ENCODE peak calls at places on chromosomes 13 and 19, in six cellular contexts. One of them, this sample, is unnamed.

GRCh38 chr13:106691251-106691650 is 123.3 kb upstream of the ARGLU1 start:
- DNase-seq in body of pancreas: no peak
- DNase-seq in left ventricle myocardium inferior: no peak
- DNase-seq in pancreas: no peak
- DNase-seq in mucosa of descending colon: no peak
- DNase-seq in suprapubic skin: no peak
- DNase-seq in this sample: no peak

GRCh38 chr13:51614350-51614786 is 30.1 kb downstream of the WDFY2 start:
- DNase-seq in suprapubic skin: peak; percentile 74
- DNase-seq in left ventricle myocardium inferior: no peak
- DNase-seq in mucosa of descending colon: no peak
- DNase-seq in body of pancreas: peak; percentile 61
- DNase-seq in pancreas: peak; percentile 33
- DNase-seq in this sample: no peak

GRCh38 chr13:112980441-112980840 is 11.4 kb downstream of the MCF2L start:
- DNase-seq in body of pancreas: no peak
- DNase-seq in mucosa of descending colon: peak; percentile 17
- DNase-seq in pancreas: no peak
- DNase-seq in left ventricle myocardium inferior: no peak
- DNase-seq in suprapubic skin: no peak
- DNase-seq in this sample: no peak

GRCh38 chr13:30639671-30640070 is 22.0 kb downstream of the USPL1 start:
- DNase-seq in left ventricle myocardium inferior: no peak
- DNase-seq in suprapubic skin: no peak
- DNase-seq in mucosa of descending colon: no peak
- DNase-seq in pancreas: no peak
- DNase-seq in body of pancreas: no peak
- DNase-seq in this sample: no peak

GRCh38 chr19:44846455-44847143 is 502 bp downstream of the NECTIN2 start:
- DNase-seq in suprapubic skin: peak; percentile 83
- DNase-seq in left ventricle myocardium inferior: no peak
- DNase-seq in mucosa of descending colon: peak; percentile 68
- DNase-seq in body of pancreas: no peak
- DNase-seq in pancreas: peak; percentile 57
- DNase-seq in this sample: peak; percentile 69

GRCh38 chr19:4597278-4597974 is 37.9 kb upstream of the SEMA6B start:
- DNase-seq in pancreas: no peak
- DNase-seq in left ventricle myocardium inferior: no peak
- DNase-seq in mucosa of descending colon: no peak
- DNase-seq in suprapubic skin: no peak
- DNase-seq in body of pancreas: no peak
- DNase-seq in this sample: no peak

GRCh38 chr19:44066305-44066704 is 5.7 kb upstream of the ZNF284 start:
- DNase-seq in suprapubic skin: no peak
- DNase-seq in mucosa of descending colon: no peak
- DNase-seq in body of pancreas: no peak
- DNase-seq in pancreas: no peak
- DNase-seq in left ventricle myocardium inferior: no peak
- DNase-seq in this sample: no peak

GRCh38 chr13:37595162-37595561 is 3.4 kb downstream of the POSTN start:
- DNase-seq in pancreas: no peak
- DNase-seq in body of pancreas: no peak
- DNase-seq in suprapubic skin: no peak
- DNase-seq in left ventricle myocardium inferior: no peak
- DNase-seq in mucosa of descending colon: no peak
- DNase-seq in this sample: peak; percentile 46

GRCh38 chr19:50909240-50910070 is 1.7 kb downstream of the KLK4 start:
- DNase-seq in suprapubic skin: no peak
- DNase-seq in mucosa of descending colon: peak; percentile 88
- DNase-seq in pancreas: peak; percentile 21
- DNase-seq in body of pancreas: peak; percentile 69
- DNase-seq in left ventricle myocardium inferior: no peak
- DNase-seq in this sample: peak; percentile 94

GRCh38 chr19:38840583-38840968 is 9.0 kb upstream of the ECH1 start:
- DNase-seq in body of pancreas: peak; percentile 67
- DNase-seq in left ventricle myocardium inferior: no peak
- DNase-seq in pancreas: peak; percentile 70
- DNase-seq in mucosa of descending colon: no peak
- DNase-seq in suprapubic skin: no peak
- DNase-seq in this sample: no peak
- H3K36me3 ChIP-seq in body of pancreas: peaks cover 24% of the 10 kb centered on the region
- H3K36me3 ChIP-seq in left ventricle myocardium inferior: peaks cover 100% of the 10 kb centered on the region
- H3K36me3 ChIP-seq in pancreas: peaks cover 94% of the 10 kb centered on the region
- H3K36me3 ChIP-seq in mucosa of descending colon: peaks cover 58% of the 10 kb centered on the region
- H3K36me3 ChIP-seq in suprapubic skin: peaks cover 96% of the 10 kb centered on the region
- H3K36me3 ChIP-seq in this sample: peaks cover 94% of the 10 kb centered on the region

DNA sequence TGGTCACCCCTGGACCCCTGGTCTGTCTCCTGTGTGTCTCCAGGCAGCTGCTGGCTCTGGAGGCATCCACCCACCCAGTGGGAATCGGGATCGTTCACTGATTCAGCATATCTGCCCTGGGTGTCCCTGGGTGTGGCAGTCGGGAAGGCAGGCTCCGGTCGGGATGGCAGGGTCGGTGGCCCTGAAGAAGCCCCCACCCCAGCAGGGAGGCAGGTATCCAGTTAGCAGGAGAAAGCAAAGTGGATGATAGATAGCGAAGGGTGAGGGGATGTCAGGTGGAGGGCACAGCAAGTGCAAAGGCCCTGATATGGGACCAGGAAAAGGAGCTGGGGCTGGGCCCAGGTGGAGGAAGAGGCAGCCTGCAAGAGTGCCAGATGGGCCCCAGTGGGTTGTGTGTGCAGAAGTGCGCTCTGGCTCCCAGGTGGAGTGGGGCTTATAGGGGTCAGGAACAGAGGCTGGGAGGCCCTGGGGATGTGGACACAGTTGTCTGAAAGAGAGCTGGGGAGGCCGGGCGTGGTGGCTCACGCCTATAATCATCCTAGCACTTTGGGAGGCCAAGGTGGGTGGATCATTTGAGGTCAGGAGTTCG is 2.3 kb downstream of the SSBP4 start:
- DNase-seq in left ventricle myocardium inferior: no peak
- DNase-seq in pancreas: no peak
- DNase-seq in mucosa of descending colon: peak; percentile 56
- DNase-seq in suprapubic skin: no peak
- DNase-seq in body of pancreas: no peak
- DNase-seq in this sample: no peak
- H3K4me3 ChIP-seq in left ventricle myocardium inferior: peak overlapping the region; percentile 86
- H3K4me3 ChIP-seq in pancreas: no peak overlapping the region
- H3K4me3 ChIP-seq in mucosa of descending colon: no peak overlapping the region
- H3K4me3 ChIP-seq in suprapubic skin: no peak overlapping the region
- H3K4me3 ChIP-seq in body of pancreas: no peak overlapping the region
- H3K4me3 ChIP-seq in this sample: peak overlapping the region; percentile 60

DNA sequence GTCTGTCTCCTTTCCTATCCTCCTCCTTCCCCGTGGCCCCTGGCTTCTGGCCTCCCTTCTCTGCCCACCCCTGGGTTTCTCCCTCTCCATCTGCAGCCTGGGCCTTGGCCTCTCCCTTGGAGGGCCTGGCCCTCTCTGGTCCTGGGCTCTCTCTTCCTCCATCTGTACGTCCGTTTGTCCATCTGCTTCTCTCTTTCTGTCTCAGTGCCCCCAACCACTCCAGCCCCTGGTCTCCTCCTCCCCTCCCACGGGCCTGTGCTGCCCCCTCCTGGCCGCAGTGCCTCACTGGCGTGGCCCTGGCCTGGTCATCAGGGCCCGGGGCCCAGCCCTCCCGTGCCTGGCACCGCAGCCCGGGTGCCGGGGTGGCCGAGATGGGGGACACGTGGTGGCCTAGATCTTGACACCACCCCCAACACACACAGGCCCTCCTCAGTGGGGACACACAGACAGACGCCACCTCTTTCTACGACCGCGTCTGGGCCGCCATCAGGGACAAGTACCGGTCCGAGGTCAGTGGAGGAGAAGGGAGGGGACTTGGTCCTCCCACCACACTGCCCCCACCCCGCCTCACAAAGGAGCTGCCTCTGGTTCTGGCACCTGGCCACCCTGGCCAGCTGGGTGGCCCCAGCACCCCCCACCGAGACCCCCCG is 11.3 kb downstream of the PRKCSH start:
- DNase-seq in body of pancreas: peak; percentile 37
- DNase-seq in pancreas: no peak
- DNase-seq in mucosa of descending colon: no peak
- DNase-seq in left ventricle myocardium inferior: peak; percentile 56
- DNase-seq in suprapubic skin: no peak
- DNase-seq in this sample: no peak
- H3K36me3 ChIP-seq in body of pancreas: no peaks in the 10 kb centered on the region
- H3K36me3 ChIP-seq in pancreas: peaks cover 18% of the 10 kb centered on the region
- H3K36me3 ChIP-seq in mucosa of descending colon: peaks cover 7% of the 10 kb centered on the region
- H3K36me3 ChIP-seq in left ventricle myocardium inferior: peaks cover 84% of the 10 kb centered on the region
- H3K36me3 ChIP-seq in suprapubic skin: peaks cover 93% of the 10 kb centered on the region
- H3K36me3 ChIP-seq in this sample: peaks cover 63% of the 10 kb centered on the region

DNA sequence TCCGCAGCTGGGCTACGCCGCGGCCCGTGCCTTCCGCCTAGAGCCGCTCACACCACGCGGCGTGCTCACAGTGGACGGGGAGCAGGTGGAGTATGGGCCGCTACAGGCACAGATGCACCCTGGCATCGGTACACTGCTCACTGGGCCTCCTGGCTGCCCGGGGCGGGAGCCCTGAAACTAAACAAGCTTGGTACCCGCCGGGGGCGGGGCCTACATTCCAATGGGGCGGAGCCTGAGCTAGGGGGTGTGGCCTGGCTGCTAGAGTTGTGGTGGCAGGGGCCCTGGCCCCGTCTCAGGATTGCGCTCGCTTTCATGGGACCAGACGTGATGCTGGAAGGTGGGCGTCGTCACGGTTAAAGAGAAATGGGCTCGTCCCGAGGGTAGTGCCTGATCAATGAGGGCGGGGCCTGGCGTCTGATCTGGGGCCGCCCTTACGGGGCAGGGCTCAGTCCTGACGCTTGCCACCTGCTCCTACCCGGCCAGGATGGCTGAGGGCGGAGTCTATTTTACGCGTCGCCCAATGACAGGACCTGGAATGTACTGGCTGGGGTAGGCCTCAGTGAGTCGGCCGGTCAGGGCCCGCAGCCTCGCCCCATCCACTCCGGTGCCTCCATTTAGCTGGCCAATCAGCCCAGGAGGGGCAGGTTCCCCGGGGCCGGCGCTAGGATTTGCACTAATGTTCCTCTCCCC is 7.4 kb downstream of the DBP start:
- DNase-seq in mucosa of descending colon: peak; percentile 93
- DNase-seq in body of pancreas: no peak
- DNase-seq in pancreas: no peak
- DNase-seq in suprapubic skin: peak; percentile 77
- DNase-seq in left ventricle myocardium inferior: peak; percentile 54
- DNase-seq in this sample: no peak
- H3K4me3 ChIP-seq in mucosa of descending colon: no peak overlapping the region
- H3K4me3 ChIP-seq in body of pancreas: no peak overlapping the region
- H3K4me3 ChIP-seq in pancreas: no peak overlapping the region
- H3K4me3 ChIP-seq in suprapubic skin: no peak overlapping the region
- H3K4me3 ChIP-seq in left ventricle myocardium inferior: peak overlapping the region; percentile 41
- H3K4me3 ChIP-seq in this sample: no peak overlapping the region

GRCh38 chr13:111241006-111241755 is 79.3 kb upstream of the TEX29 start:
- DNase-seq in left ventricle myocardium inferior: no peak
- DNase-seq in pancreas: no peak
- DNase-seq in suprapubic skin: no peak
- DNase-seq in body of pancreas: no peak
- DNase-seq in mucosa of descending colon: no peak
- DNase-seq in this sample: no peak
- H3K36me3 ChIP-seq in left ventricle myocardium inferior: peaks cover 47% of the 10 kb centered on the region
- H3K36me3 ChIP-seq in pancreas: peaks cover 27% of the 10 kb centered on the region
- H3K36me3 ChIP-seq in suprapubic skin: peaks cover 32% of the 10 kb centered on the region
- H3K36me3 ChIP-seq in body of pancreas: no peaks in the 10 kb centered on the region
- H3K36me3 ChIP-seq in mucosa of descending colon: no peaks in the 10 kb centered on the region
- H3K36me3 ChIP-seq in this sample: peaks cover 10% of the 10 kb centered on the region

GRCh38 chr19:18049390-18049789 is 37.3 kb downstream of the IL12RB1 start:
- DNase-seq in suprapubic skin: peak; percentile 84
- DNase-seq in left ventricle myocardium inferior: peak; percentile 96
- DNase-seq in pancreas: peak; percentile 77
- DNase-seq in body of pancreas: peak; percentile 83
- DNase-seq in mucosa of descending colon: peak; percentile 86
- DNase-seq in this sample: no peak
- H3K4me3 ChIP-seq in suprapubic skin: no peak overlapping the region
- H3K4me3 ChIP-seq in left ventricle myocardium inferior: no peak overlapping the region
- H3K4me3 ChIP-seq in pancreas: no peak overlapping the region
- H3K4me3 ChIP-seq in body of pancreas: no peak overlapping the region
- H3K4me3 ChIP-seq in mucosa of descending colon: no peak overlapping the region
- H3K4me3 ChIP-seq in this sample: no peak overlapping the region